ENCODE peak calls at places on chromosomes 6 and 20, in ten cellular contexts. O, T, K, M, I, V, P, R, X and D are unnamed samples.

GRCh38 chr6:123022980-123023379 is 26.9 kb downstream of the CLVS2 start:
- DNase-seq in I (no peak), K (no peak), V (no peak), X (no peak), M (peak), R (peak), P (peak), O (peak), T (no peak), D (no peak)

GRCh38 chr20:10558635-10559187 is 115.1 kb downstream of the JAG1 start:
- DNase-seq in T (no peak), O (peak), M (no peak), K (peak), R (no peak), V (no peak), X (peak), P (no peak), I (no peak), D (no peak)

GRCh38 chr6:143806282-143807102 is 36.6 kb upstream of the LTV1 start:
- DNase-seq in K (peak), V (no peak), X (peak), O (no peak), I (no peak), M (no peak), R (no peak), T (no peak), P (no peak), D (no peak)

GRCh38 chr20:47708953-47709833 is 76.1 kb downstream of the SULF2 start:
- DNase-seq in I (no peak), T (no peak), X (no peak), K (no peak), V (no peak), P (no peak), R (no peak), O (no peak), M (no peak), D (no peak)

GRCh38 chr6:141140905-141141304 is 991.8 kb upstream of the GJE1 start:
- DNase-seq in O (no peak), P (no peak), M (no peak), X (no peak), T (no peak), I (no peak), K (no peak), V (no peak), R (no peak), D (no peak)

GRCh38 chr20:61437280-61438206 is 185.5 kb downstream of the CDH4 start:
- DNase-seq in T (no peak), P (peak), V (no peak), I (no peak), K (peak), R (peak), X (peak), O (no peak), M (no peak), D (no peak)

GRCh38 chr6:167827588-167828324 is 1.0 kb downstream of the AFDN start:
- DNase-seq in T (peak), I (no peak), X (no peak), V (peak), K (peak), P (peak), O (peak), R (peak), M (peak), D (peak)

GRCh38 chr20:6311841-6312655 is 189.2 kb upstream of the FERMT1 start:
- DNase-seq in K (peak), O (no peak), I (no peak), V (no peak), M (no peak), R (no peak), T (no peak), P (no peak), X (no peak), D (no peak)

GRCh38 chr6:2714359-2714895 is 36.3 kb downstream of the MYLK4 start:
- DNase-seq in K (peak), T (no peak), X (peak), R (no peak), V (no peak), O (no peak), P (no peak), M (no peak), I (no peak), D (no peak)

GRCh38 chr6:136526196-136526930 is 23.9 kb downstream of the MAP7 start:
- DNase-seq in T (peak), X (peak), K (peak), V (peak), O (peak), I (no peak), M (peak), P (peak), R (peak), D (no peak)

GRCh38 chr6:44044154-44044539 is 83.1 kb downstream of the MRPL14 start:
- DNase-seq in R (no peak), I (no peak), V (no peak), M (no peak), O (peak), T (no peak), K (no peak), X (peak), P (no peak), D (no peak)

GRCh38 chr6:89928604-89929003 is 34.3 kb downstream of the GJA10 start:
- DNase-seq in K (peak), R (no peak), P (no peak), T (no peak), V (no peak), X (no peak), I (no peak), M (no peak), O (peak), D (no peak)

GRCh38 chr20:60465439-60465838 is 507.2 kb downstream of the CDH26 start:
- DNase-seq in M (no peak), I (no peak), K (no peak), R (no peak), T (no peak), P (no peak), X (no peak), V (no peak), O (no peak), D (no peak)

GRCh38 chr20:62352402-62353288 is 14.5 kb downstream of the LAMA5 start:
- DNase-seq in X (no peak), O (peak), P (no peak), M (no peak), K (peak), R (no peak), I (no peak), T (peak), V (no peak), D (no peak)

GRCh38 chr6:140192018-140192417 is 817.6 kb upstream of the CITED2 start:
- DNase-seq in X (no peak), P (no peak), K (no peak), R (no peak), I (no peak), O (no peak), M (no peak), V (no peak), T (no peak), D (no peak)

GRCh38 chr6:22173311-22173710 is 123.5 kb downstream of the PRL start:
- DNase-seq in V (no peak), X (no peak), I (no peak), O (no peak), T (no peak), P (no peak), M (no peak), R (no peak), K (no peak), D (no peak)

GRCh38 chr6:106997392-106998257 is 23.1 kb upstream of the CD24 start:
- DNase-seq in X (no peak), K (peak), T (peak), M (peak), P (peak), O (peak), V (no peak), I (no peak), R (peak), D (peak)

GRCh38 chr20:10427060-10427692 is 6.8 kb downstream of the MKKS start:
- DNase-seq in T (peak), V (no peak), K (peak), M (peak), O (peak), I (no peak), X (peak), P (peak), R (no peak), D (peak)

GRCh38 chr20:25389858-25390537 is 637 bp downstream of the ABHD12 start:
- DNase-seq in I (peak), P (peak), T (peak), X (no peak), M (peak), K (peak), V (peak), O (no peak), R (peak), D (peak)

GRCh38 chr20:37081717-37082289 is 14.0 kb downstream of the RBL1 start:
- DNase-seq in T (no peak), X (no peak), I (no peak), M (peak), P (peak), R (no peak), O (no peak), V (peak), K (no peak), D (no peak)

GRCh38 chr6:117469356-117469755 is 13.1 kb upstream of the DCBLD1 start:
- DNase-seq in P (no peak), T (no peak), M (no peak), V (no peak), O (no peak), R (no peak), I (no peak), X (no peak), K (no peak), D (no peak)

GRCh38 chr20:16692442-16692841 is 37.4 kb upstream of the SNRPB2 start:
- DNase-seq in O (no peak), V (no peak), X (no peak), T (no peak), I (no peak), K (no peak), R (no peak), P (no peak), M (no peak), D (no peak)

GRCh38 chr6:46217671-46218131 is 46.9 kb upstream of the ENPP5 start:
- DNase-seq in M (no peak), X (no peak), I (no peak), O (no peak), T (no peak), K (no peak), R (no peak), P (no peak), V (no peak), D (no peak)

GRCh38 chr20:50815162-50815989 is 20.5 kb downstream of the BCAS4 start:
- DNase-seq in K (peak), R (no peak), I (no peak), V (no peak), P (no peak), T (peak), O (peak), X (peak), M (no peak), D (no peak)

GRCh38 chr6:157830354-157831017 is 7.4 kb downstream of the SNX9 start:
- DNase-seq in O (no peak), R (no peak), V (no peak), K (peak), M (no peak), T (no peak), P (no peak), I (no peak), X (no peak), D (no peak)

GRCh38 chr6:80223743-80224212 is 117.3 kb downstream of the BCKDHB start:
- DNase-seq in O (no peak), P (no peak), X (no peak), M (no peak), I (no peak), T (no peak), K (peak), V (no peak), R (no peak), D (no peak)

GRCh38 chr6:45772886-45773285 is 242.8 kb downstream of the CLIC5 start:
- DNase-seq in T (no peak), I (no peak), V (no peak), M (no peak), R (no peak), K (peak), P (no peak), O (no peak), X (no peak), D (no peak)

GRCh38 chr6:10410214-10410873 is 4.5 kb downstream of the TFAP2A start:
- DNase-seq in K (no peak), P (peak), X (no peak), O (peak), V (no peak), R (no peak), I (no peak), M (no peak), T (no peak), D (no peak)

GRCh38 chr6:69933239-69933638 is 66.9 kb downstream of the COL19A1 start:
- DNase-seq in R (no peak), M (no peak), P (peak), X (no peak), I (no peak), V (no peak), O (peak), T (no peak), K (no peak), D (no peak)

GRCh38 chr6:166330612-166331011 is 11.7 kb downstream of the SFT2D1 start:
- DNase-seq in I (no peak), T (no peak), K (peak), P (peak), X (no peak), R (peak), M (peak), V (peak), O (peak), D (no peak)

GRCh38 chr6:131136021-131136847 is 967 bp downstream of the AKAP7 start:
- DNase-seq in T (no peak), V (no peak), K (peak), I (no peak), O (no peak), P (no peak), R (no peak), X (no peak), M (no peak), D (no peak)